ENCODE peak calls at places on chromosomes 3 and 15, in ten cellular contexts. O is cardiac fibroblast, E is transverse colon, Q is HFF-Myc, V is PC-3, M is fibroblast of lung, X is right lobe of liver, K is testis, Y is Peyer's patch, J is uterus. N is an unnamed sample.
A peak's percentile ranks its signal among the peaks of the same experiment; 100 is the strongest.

GRCh38 chr3:114527036-114527644 is 233.3 kb downstream of the TIGIT start:
- DNase-seq in O (peak; percentile 46), E (no peak), Q (no peak), V (peak; percentile 27), M (peak; percentile 44), X (no peak), K (no peak), Y (no peak), J (no peak), N (no peak)

GRCh38 chr3:137764001-137764433 is at the start of gene SOX14:
- DNase-seq in O (no peak), E (peak; percentile 35), Q (no peak), V (no peak), M (no peak), X (peak; percentile 59), K (no peak), Y (no peak), J (no peak), N (no peak)

GRCh38 chr3:134407247-134407640 is 33.0 kb upstream of the AMOTL2 start:
- DNase-seq in O (peak; percentile 3), E (no peak), Q (no peak), V (no peak), M (peak; percentile 11), X (no peak), K (no peak), Y (no peak), J (no peak), N (no peak)

GRCh38 chr3:160409812-160410610 is 10.6 kb downstream of the SMC4 start:
- DNase-seq in O (peak; percentile 64), E (no peak), Q (no peak), V (no peak), M (peak; percentile 50), X (no peak), K (no peak), Y (no peak), J (no peak), N (no peak)

GRCh38 chr3:154122912-154123559 is 1.8 kb downstream of the ARHGEF26 start:
- DNase-seq in O (peak; percentile 40), E (no peak), Q (no peak), V (peak; percentile 41), M (peak; percentile 31), X (no peak), K (peak; percentile 21), Y (no peak), J (no peak), N (no peak)

GRCh38 chr15:95401586-95401985 is 928.9 kb upstream of the NR2F2 start:
- DNase-seq in O (no peak), E (no peak), Q (no peak), V (no peak), M (peak; percentile 47), X (no peak), K (no peak), Y (no peak), J (no peak), N (no peak)

GRCh38 chr3:138148503-138148902 is 16.3 kb upstream of the A4GNT start:
- DNase-seq in O (no peak), E (no peak), Q (no peak), V (peak; percentile 3), M (no peak), X (no peak), K (no peak), Y (no peak), J (no peak), N (no peak)

GRCh38 chr15:67897646-67898045 is 57.8 kb upstream of the RNU6-1 start:
- DNase-seq in O (peak; percentile 52), E (no peak), Q (no peak), V (no peak), M (no peak), X (no peak), K (no peak), Y (no peak), J (no peak), N (no peak)

DNA sequence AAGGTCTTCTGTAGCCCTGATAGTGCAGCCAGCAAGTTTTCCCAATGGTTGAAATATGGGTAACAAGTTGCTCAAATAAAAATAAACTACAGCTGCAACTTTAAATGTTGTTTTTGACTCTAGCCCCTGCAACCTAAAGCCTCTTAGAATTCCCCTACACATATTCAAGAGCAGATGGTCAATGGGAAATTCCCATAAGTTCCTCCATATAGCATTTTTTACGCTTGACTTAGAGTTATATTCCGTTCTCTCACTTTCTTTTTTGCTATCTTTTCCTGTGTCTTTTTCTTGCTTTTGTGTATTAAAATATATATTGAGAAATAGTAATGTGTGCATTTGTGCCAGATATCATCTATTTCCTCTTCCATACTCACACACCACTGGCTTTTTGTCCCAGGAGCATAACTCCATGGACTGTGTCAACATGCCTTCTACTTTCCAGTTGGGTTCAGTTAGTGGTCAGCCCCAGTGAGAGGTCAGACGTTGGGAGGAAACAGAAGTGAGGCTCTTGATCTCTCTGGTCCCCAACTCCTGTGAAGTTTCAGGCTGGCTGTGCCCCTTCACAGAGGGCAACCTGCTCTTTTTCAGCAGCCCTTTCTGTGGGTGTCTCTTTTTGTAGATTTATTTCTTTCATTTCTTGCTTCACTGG is 63.3 kb upstream of the TP63 start:
- DNase-seq in O (no peak), E (no peak), Q (no peak), V (no peak), M (no peak), X (no peak), K (no peak), Y (no peak), J (no peak), N (no peak)
- H3K4me3 ChIP-seq in O (no peak overlapping the region), E (no peak overlapping the region), Q (no peak overlapping the region), V (no peak overlapping the region), M (no peak overlapping the region), X (no peak overlapping the region), K (no peak overlapping the region), Y (no peak overlapping the region), J (no peak overlapping the region), N (no peak overlapping the region)

GRCh38 chr3:38168151-38168987 is 3.0 kb downstream of the OXSR1 start:
- DNase-seq in O (peak; percentile 44), E (no peak), Q (no peak), V (peak; percentile 86), M (peak; percentile 65), X (no peak), K (no peak), Y (no peak), J (no peak), N (peak; percentile 77)

GRCh38 chr3:38163117-38163870 is 2.0 kb upstream of the OXSR1 start:
- DNase-seq in O (no peak), E (no peak), Q (no peak), V (peak; percentile 45), M (no peak), X (no peak), K (no peak), Y (no peak), J (no peak), N (no peak)

GRCh38 chr3:38165722-38166387 is 518 bp downstream of the OXSR1 start:
- DNase-seq in O (no peak), E (no peak), Q (no peak), V (peak; percentile 26), M (no peak), X (peak; percentile 82), K (peak; percentile 65), Y (no peak), J (peak; percentile 55), N (peak; percentile 74)

GRCh38 chr3:38164966-38165721 is at the start of gene OXSR1:
- DNase-seq in O (peak; percentile 100), E (peak; percentile 100), Q (peak; percentile 100), V (peak; percentile 100), M (peak; percentile 100), X (peak; percentile 100), K (peak; percentile 99), Y (peak; percentile 99), J (peak; percentile 99), N (peak; percentile 98)

DNA sequence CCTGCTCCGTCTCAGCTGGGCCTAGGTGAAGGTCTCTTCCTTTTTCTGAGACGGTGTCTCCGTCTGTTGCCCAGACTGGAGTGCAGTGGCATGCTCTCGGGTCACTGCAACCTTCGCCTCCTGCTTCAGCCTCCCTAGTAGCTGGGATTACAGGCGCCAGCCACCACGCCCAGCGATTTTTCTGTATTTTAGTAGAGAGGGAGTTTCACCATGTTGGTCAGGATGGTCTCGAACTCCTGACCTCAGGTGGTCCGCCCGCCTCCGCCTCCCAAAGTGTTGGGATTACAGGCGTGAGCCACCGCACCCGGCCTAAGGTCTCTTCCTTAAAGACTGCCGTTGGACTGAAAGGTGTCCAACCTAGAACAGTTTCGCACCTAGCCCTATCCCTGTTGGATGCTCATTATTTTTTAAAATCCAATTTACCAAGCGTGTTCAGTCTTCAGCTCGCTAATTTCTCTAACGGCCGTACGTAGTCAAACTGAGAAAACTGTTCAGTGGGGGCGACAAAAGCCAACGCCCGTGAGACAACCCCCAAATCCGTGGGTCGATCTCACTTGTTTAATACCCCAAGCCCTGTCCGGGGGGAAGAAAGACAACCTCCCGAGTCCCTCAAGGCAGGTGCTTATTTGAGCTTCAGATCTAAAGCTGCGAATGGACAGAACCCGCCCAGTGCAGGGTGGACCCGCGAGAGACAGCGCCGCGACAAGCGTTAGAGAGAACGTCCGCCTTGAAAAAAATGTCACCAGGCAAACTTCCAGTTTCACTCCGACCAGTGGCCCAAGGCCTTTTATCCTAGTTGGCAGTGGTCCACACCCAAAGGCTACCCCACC is 986 bp upstream of the OXSR1 start:
- DNase-seq in O (no peak), E (peak; percentile 36), Q (no peak), V (no peak), M (no peak), X (peak; percentile 62), K (peak; percentile 21), Y (no peak), J (peak; percentile 23), N (no peak)
- TF ChIP-seq CTCF in O (no peak), E (no peak), Q (no peak), V (no peak), M (no peak), X (no peak), K (no peak), Y (no peak), J (no peak), N (no peak)

GRCh38 chr3:150972379-150972985 is at the start of gene CLRN1:
- DNase-seq in O (peak; percentile 1), E (peak; percentile 10), Q (no peak), V (no peak), M (no peak), X (no peak), K (peak; percentile 31), Y (no peak), J (no peak), N (no peak)

GRCh38 chr3:150970665-150971327 is 1.7 kb downstream of the CLRN1 start:
- DNase-seq in O (peak; percentile 55), E (no peak), Q (peak; percentile 31), V (peak; percentile 76), M (peak; percentile 62), X (no peak), K (no peak), Y (no peak), J (no peak), N (no peak)

GRCh38 chr3:150975096-150975991 is 2.8 kb upstream of the CLRN1 start:
- DNase-seq in O (no peak), E (no peak), Q (no peak), V (no peak), M (peak; percentile 4), X (no peak), K (no peak), Y (no peak), J (no peak), N (no peak)

DNA sequence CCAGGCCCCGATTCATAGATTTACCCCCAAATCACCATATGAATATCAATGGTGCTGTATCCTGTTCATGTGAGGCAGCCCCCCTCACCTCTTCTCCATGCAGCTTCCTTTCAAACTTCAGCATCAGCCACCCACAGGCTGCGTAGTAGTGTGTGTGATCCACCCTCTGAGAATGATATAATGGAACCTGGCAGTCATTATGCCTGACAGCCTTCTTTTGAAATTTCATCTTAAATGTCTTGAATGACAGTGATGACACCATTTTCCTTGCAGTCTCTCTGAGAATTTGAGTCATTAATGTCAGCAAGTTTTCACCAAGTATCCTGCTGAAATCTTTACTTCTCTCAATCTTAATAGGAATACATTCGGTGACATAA is 3.5 kb upstream of the CLRN1 start:
- DNase-seq in O (no peak), E (no peak), Q (no peak), V (no peak), M (no peak), X (no peak), K (no peak), Y (no peak), J (no peak), N (no peak)
- H3K4me3 ChIP-seq in O (no peak overlapping the region), E (no peak overlapping the region), Q (no peak overlapping the region), V (no peak overlapping the region), M (no peak overlapping the region), X (no peak overlapping the region), K (no peak overlapping the region), Y (no peak overlapping the region), J (no peak overlapping the region), N (no peak overlapping the region)

GRCh38 chr3:125684199-125684598 is 88.9 kb upstream of the OSBPL11 start:
- DNase-seq in O (peak; percentile 56), E (no peak), Q (no peak), V (peak; percentile 9), M (peak; percentile 81), X (no peak), K (peak; percentile 55), Y (no peak), J (peak; percentile 67), N (no peak)
- TF ChIP-seq CTCF in O (peak; percentile 40), E (peak; percentile 15), Q (peak; percentile 42), V (peak; percentile 36), M (peak; percentile 36), X (peak; percentile 9), K (peak; percentile 24), Y (no peak), J (no peak), N (no peak)

N was measured in RWPE2.